ENCODE peak calls at places on chromosomes 3 and 15, in four cellular contexts. Q is HCT116, Z is HepG2, Y is K562. X is an unnamed sample.

GRCh38 chr3:81861593-81861992 is 100.1 kb upstream of the GBE1 start:
- DNase-seq in Q (no peak), Z (no peak), Y (no peak), X (no peak)

GRCh38 chr15:71312194-71312708 is 197.0 kb downstream of the THSD4 start:
- DNase-seq in Q (no peak), Z (no peak), Y (no peak), X (no peak)

GRCh38 chr3:197151562-197151961 is 121.9 kb upstream of the MELTF start:
- DNase-seq in Q (no peak), Z (peak), Y (peak), X (no peak)

GRCh38 chr3:13406200-13406599 is 13.9 kb downstream of the NUP210 start:
- DNase-seq in Q (no peak), Z (no peak), Y (no peak), X (no peak)

GRCh38 chr3:123880998-123881561 is 3.1 kb downstream of the MYLK start:
- DNase-seq in Q (peak), Z (peak), Y (no peak), X (no peak)

GRCh38 chr3:45841380-45841700 is 579 bp downstream of the LZTFL1 start:
- DNase-seq in Q (no peak), Z (peak), Y (no peak), X (no peak)

GRCh38 chr15:57003418-57003817 is 85.0 kb downstream of the TCF12 start:
- DNase-seq in Q (no peak), Z (no peak), Y (no peak), X (peak)

GRCh38 chr15:89472785-89473256 is 23.6 kb downstream of the RHCG start:
- DNase-seq in Q (peak), Z (peak), Y (peak), X (peak)

GRCh38 chr3:64815195-64815627 is 127.4 kb upstream of the ADAMTS9 start:
- DNase-seq in Q (no peak), Z (no peak), Y (no peak), X (no peak)

GRCh38 chr3:113008117-113008516 is 17.3 kb downstream of the GTPBP8 start:
- DNase-seq in Q (no peak), Z (no peak), Y (no peak), X (no peak)

GRCh38 chr15:78280289-78281072 is 16.1 kb downstream of the DNAJA4 start:
- DNase-seq in Q (no peak), Z (no peak), Y (no peak), X (no peak)

GRCh38 chr3:117011687-117012250 is 302.2 kb downstream of the TUSC7 start:
- DNase-seq in Q (no peak), Z (no peak), Y (no peak), X (no peak)

GRCh38 chr3:137762674-137763593 is 1.2 kb upstream of the SOX14 start:
- DNase-seq in Q (no peak), Z (no peak), Y (no peak), X (no peak)

GRCh38 chr15:78429477-78429876 is 8.5 kb upstream of the IREB2 start:
- DNase-seq in Q (no peak), Z (peak), Y (no peak), X (no peak)

GRCh38 chr3:181302960-181303359 is 313.4 kb upstream of the DNAJC19 start:
- DNase-seq in Q (no peak), Z (no peak), Y (no peak), X (no peak)

GRCh38 chr15:74535388-74536084 is 5.5 kb upstream of the ARID3B start:
- DNase-seq in Q (no peak), Z (no peak), Y (no peak), X (no peak)

GRCh38 chr3:156859578-156859977 is 33.4 kb downstream of the LEKR1 start:
- DNase-seq in Q (no peak), Z (no peak), Y (no peak), X (no peak)

GRCh38 chr3:160948273-160948672 is 156.9 kb downstream of the B3GALNT1 start:
- DNase-seq in Q (no peak), Z (peak), Y (no peak), X (no peak)

GRCh38 chr3:76986876-76987513 is 52.9 kb upstream of the ROBO2 start:
- DNase-seq in Q (no peak), Z (no peak), Y (no peak), X (no peak)

GRCh38 chr3:80734483-80734882 is 966.7 kb upstream of the ROBO1 start:
- DNase-seq in Q (no peak), Z (no peak), Y (no peak), X (no peak)

GRCh38 chr15:90002428-90002844 is 1.3 kb downstream of the ZNF710 start:
- DNase-seq in Q (no peak), Z (no peak), Y (no peak), X (no peak)

DNA sequence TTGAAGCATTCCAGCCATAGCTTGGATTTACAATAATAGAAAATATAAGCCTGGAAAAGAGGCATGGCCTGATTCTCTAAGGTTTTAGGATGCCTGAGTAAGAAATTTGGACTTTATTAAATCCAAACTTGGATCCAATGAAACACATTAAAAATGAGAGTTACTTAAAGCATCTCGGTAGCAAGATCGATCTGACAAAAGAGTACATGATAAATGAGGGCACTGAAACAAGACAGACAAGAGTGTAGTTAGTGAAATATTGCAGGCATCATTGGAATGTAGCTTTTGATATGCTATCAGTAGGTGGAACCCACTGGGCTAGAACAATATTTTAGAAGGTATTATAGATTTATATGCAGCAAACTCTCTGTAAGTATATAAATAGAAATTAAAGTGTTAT is 855.8 kb upstream of the DPPA4 start:
- DNase-seq in Q (no peak), Z (no peak), Y (no peak), X (no peak)
- TF ChIP-seq SIN3A in Q (no peak), Z (no peak), Y (no peak), X (no peak)

DNA sequence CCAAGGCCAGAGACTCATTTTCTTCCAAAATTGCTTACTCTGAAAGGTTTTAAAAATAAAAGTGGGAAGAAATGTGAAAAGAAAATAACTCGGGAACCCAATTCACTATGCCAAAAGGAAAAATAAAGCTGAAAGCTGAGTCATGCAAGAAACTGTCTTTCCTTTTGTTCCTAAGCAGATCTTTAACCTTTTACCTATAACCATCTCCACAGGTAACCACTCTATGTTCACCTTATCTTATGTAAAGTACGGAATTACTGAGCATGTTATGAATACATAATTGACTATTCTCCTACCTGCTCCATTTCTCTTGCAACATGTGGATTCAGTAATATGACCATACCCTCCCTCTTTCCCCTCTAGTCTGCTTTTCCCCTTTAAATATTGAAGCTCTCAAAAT is 62.0 kb downstream of the MINDY4B start:
- DNase-seq in Q (no peak), Z (no peak), Y (no peak), X (no peak)
- TF ChIP-seq TCF7L2 in Q (no peak), Z (no peak), Y (no peak), X (no peak)

DNA sequence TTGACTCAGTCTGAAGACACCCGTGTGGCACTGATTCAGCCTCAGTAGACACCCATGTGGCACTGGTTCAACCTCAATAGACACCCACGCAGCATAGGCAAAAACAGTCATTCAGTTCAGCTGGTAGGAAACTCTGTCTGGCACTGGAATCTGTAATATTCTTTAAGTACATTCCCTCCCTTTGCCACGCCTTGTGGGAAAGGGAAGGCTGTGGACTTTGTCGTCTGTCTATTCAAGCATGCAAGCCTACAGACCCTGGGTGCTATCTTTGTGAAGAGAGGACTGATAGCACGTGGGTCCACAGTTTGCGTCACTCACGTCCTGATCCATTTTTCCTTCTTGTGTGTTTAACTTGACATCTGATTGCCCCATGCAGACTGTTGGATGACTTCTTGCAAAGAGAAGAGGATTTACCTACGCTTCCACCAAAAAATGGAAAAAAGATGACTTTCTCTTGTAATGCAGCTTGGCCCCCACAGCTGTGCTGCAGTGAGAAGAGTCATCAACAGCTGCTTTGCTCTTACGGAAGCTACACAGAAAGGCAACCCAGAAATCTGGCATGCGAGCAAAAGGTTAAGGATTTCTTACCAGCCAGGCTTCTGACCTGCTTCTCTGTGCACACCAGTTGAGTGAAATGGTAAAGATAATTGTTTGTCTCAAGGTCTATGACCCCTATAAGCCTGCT is 278.1 kb downstream of the ULK4 start:
- DNase-seq in Q (no peak), Z (peak), Y (no peak), X (no peak)
- TF ChIP-seq SIN3A in Q (no peak), Z (no peak), Y (no peak), X (no peak)

DNA sequence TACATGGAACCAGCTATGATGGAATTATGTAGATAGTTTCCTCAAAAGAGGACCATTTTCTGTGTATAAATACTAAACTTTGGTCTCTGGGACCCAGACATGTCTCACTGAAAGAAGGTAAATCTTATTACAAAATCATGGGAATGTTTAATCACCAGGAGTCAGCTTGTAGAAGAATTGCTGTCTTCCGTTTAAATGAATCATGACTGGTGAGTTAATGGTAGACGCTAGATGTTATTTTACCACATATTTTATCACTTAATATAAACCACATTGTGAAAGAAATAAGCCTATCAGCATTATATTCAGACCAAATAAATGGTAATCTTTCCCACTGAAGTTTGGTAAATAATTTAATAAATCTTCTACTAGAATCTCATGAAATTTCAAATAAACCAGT is 322.3 kb upstream of the SUCLG2 start:
- DNase-seq in Q (no peak), Z (no peak), Y (no peak), X (no peak)
- TF ChIP-seq TCF7L2 in Q (no peak), Z (no peak), Y (no peak), X (no peak)

DNA sequence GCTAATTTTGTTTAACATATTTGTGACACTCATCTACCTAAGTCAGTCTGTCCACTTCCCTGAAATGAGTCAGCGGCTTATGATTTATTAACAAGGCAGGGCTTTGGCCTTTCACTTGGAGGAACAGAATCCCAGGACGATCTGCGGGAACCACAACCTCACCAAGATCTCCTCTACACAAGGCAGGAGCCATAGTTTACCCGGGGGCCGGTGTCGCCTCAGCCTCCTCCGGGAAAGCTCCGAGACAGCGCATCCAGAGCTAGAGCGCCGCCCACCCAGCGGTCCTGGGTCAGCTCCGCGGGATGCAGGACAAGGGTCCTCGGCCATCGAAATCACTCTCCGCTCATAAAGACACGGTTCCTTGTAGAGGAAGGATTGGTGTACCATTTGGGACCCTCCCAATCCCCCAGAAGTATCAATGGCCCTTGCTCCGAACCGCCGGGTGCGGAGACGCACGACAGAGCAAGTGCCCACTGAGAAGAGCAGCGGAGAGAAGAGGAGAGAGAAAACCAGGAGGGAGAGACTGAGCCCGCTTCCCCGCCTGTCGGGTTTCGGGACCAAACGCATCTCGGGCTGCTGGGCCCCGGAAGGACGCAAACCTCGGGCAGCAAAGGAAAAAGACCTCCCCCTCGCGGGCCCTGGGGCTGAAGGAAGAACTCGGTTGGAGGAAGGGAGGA is 13.1 kb upstream of the ALCAM start:
- DNase-seq in Q (no peak), Z (no peak), Y (no peak), X (no peak)
- TF ChIP-seq SIN3A in Q (no peak), Z (no peak), Y (no peak), X (no peak)

X was measured in Panc1.